ENCODE peak calls at places on chromosome 19, in eight cellular contexts. N is uterus, H is esophagus muscularis mucosa, L is fibroblast of lung, T is brain microvascular endothelial cell, M is IMR-90, P is GM06990, W is testis. V is an unnamed sample.

GRCh38 chr19:56597696-56598095 is 2.6 kb downstream of the ZNF71 start:
- DNase-seq in N (no peak), H (no peak), L (peak; percentile 36), T (peak; percentile 6), M (peak; percentile 27), P (no peak), W (no peak), V (no peak)

GRCh38 chr19:23286477-23286876 is 36.3 kb upstream of the ZNF724 start:
- DNase-seq in N (no peak), H (peak; percentile 17), L (no peak), T (no peak), M (no peak), P (no peak), W (no peak), V (peak; percentile 21)

GRCh38 chr19:34962945-34963530 is 991 bp downstream of the ZNF792 start:
- DNase-seq in N (no peak), H (no peak), L (no peak), T (no peak), M (peak; percentile 5), P (no peak), W (no peak), V (no peak)

GRCh38 chr19:6800991-6801396 is 28.5 kb downstream of the VAV1 start:
- DNase-seq in N (no peak), H (no peak), L (peak; percentile 89), T (peak; percentile 71), M (peak; percentile 38), P (no peak), W (no peak), V (no peak)

GRCh38 chr19:49498475-49498874 is 2.2 kb downstream of the RPS11 start:
- DNase-seq in N (no peak), H (no peak), L (no peak), T (no peak), M (no peak), P (no peak), W (no peak), V (no peak)

GRCh38 chr19:7506385-7507328 is 9.2 kb upstream of the ZNF358 start:
- DNase-seq in N (no peak), H (no peak), L (peak; percentile 75), T (peak; percentile 61), M (peak; percentile 48), P (peak; percentile 76), W (peak; percentile 63), V (peak; percentile 72)

GRCh38 chr19:35977446-35978222 is 17.4 kb upstream of the SDHAF1 start:
- DNase-seq in N (no peak), H (no peak), L (no peak), T (no peak), M (no peak), P (peak; percentile 57), W (no peak), V (peak; percentile 96)

GRCh38 chr19:38004505-38005223 is 97.7 kb downstream of the SIPA1L3 start:
- DNase-seq in N (peak; percentile 89), H (peak; percentile 95), L (peak; percentile 96), T (peak; percentile 98), M (peak; percentile 98), P (peak; percentile 73), W (peak; percentile 81), V (peak; percentile 77)

GRCh38 chr19:50224986-50225747 is 21.7 kb downstream of the MYH14 start:
- DNase-seq in N (no peak), H (no peak), L (no peak), T (no peak), M (no peak), P (no peak), W (no peak), V (no peak)

DNA sequence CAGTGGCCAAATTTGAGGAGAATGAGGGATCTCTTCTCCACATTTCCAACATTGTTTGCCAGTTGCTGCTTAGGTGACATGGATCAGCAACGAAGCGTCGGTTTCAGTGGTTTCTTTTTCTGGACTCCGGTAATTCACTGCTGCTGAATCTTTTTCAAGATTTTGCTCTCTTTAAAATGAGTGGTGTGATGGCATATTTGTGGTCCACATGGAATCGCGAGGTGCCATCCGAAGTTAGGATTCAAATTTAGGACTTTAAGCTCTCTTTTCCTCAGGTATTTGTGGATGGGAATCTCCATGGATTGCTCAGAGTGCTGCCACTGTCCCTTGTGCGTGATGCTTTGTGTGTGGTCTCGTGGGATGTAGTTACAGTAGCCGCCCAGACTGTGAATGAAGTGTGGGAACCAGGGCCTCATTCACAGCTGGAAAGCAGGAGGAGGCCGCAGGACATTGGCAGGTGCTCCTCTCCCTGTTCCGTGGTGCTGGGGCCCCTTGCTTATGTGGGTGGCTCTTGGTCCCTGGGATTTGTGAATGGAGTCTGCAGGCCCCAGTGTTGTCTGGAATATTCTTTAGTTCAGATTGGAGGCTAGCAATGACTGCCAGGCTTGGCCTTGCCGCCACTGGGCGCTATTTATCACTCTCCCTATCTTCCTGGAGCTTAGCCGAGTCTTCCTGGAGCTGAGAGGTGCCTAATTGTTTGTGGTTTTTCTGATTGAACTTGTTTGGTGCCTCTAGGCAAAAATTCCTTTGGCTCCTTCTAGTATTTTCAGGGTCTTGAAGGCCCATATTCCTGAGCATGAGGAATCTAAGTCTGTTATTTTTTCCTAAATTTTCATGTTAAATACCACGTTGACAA is 1.5 kb downstream of the ILF3 start:
- DNase-seq in N (no peak), H (no peak), L (peak; percentile 42), T (peak; percentile 41), M (peak; percentile 44), P (no peak), W (peak; percentile 38), V (peak; percentile 29)
- TF ChIP-seq CTCF in N (no peak), H (no peak), L (no peak), T (peak; percentile 37), M (peak; percentile 17), P (no peak), W (no peak), V (peak; percentile 3)

DNA sequence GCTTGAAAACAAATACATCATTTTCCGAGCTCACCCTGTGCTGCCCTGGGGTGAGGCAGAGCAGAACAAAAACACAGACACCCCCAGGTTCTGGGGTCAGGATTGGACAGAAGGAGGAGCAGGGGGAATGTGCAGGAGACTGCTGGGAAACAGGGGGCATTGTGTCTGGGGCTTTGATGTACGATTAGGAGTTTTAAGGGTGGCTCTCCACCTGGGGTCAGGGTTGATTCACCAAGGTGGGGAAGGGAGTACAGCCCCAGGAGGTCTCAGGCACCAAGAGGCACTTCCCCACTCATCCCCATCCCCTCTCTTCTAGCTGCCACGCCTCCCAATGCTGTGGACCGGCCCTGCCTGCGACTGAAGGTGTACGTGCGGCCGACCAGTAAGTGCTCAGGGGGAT is 12.6 kb downstream of the EFNA2 start:
- DNase-seq in N (no peak), H (no peak), L (no peak), T (no peak), M (no peak), P (no peak), W (no peak), V (no peak)
- H3K27me3 ChIP-seq in N (no peaks in the 10 kb centered on the region), H (peaks cover 38% of the 10 kb centered on the region), L (no peaks in the 10 kb centered on the region), T (peaks cover 12% of the 10 kb centered on the region), M (peaks cover 7% of the 10 kb centered on the region), P (no peaks in the 10 kb centered on the region), W (no peaks in the 10 kb centered on the region), V (no peaks in the 10 kb centered on the region)

GRCh38 chr19:3519126-3519525 is 13.0 kb downstream of the FZR1 start:
- DNase-seq in N (no peak), H (no peak), L (no peak), T (no peak), M (no peak), P (no peak), W (no peak), V (no peak)

GRCh38 chr19:3518669-3519068 is 12.6 kb downstream of the FZR1 start:
- DNase-seq in N (no peak), H (no peak), L (no peak), T (no peak), M (no peak), P (no peak), W (no peak), V (no peak)

GRCh38 chr19:3521104-3521445 is 15.0 kb downstream of the FZR1 start:
- DNase-seq in N (no peak), H (no peak), L (no peak), T (no peak), M (no peak), P (no peak), W (no peak), V (no peak)

GRCh38 chr19:3518231-3518630 is 12.1 kb downstream of the FZR1 start:
- DNase-seq in N (no peak), H (no peak), L (no peak), T (no peak), M (no peak), P (no peak), W (no peak), V (no peak)

GRCh38 chr19:3520166-3521103 is 14.3 kb downstream of the FZR1 start:
- DNase-seq in N (no peak), H (no peak), L (no peak), T (no peak), M (no peak), P (no peak), W (no peak), V (no peak)
- H3K4me3 ChIP-seq in N (no peak overlapping the region), H (no peak overlapping the region), L (no peak overlapping the region), T (no peak overlapping the region), M (no peak overlapping the region), P (no peak overlapping the region), W (no peak overlapping the region), V (no peak overlapping the region)

GRCh38 chr19:3978145-3978544 is 7.1 kb downstream of the EEF2 start:
- DNase-seq in N (no peak), H (no peak), L (no peak), T (no peak), M (no peak), P (no peak), W (no peak), V (no peak)

GRCh38 chr19:3975637-3976087 is 4.8 kb upstream of the DAPK3 start:
- DNase-seq in N (no peak), H (no peak), L (no peak), T (no peak), M (no peak), P (no peak), W (no peak), V (no peak)

GRCh38 chr19:3976495-3977241 is 5.8 kb upstream of the DAPK3 start:
- DNase-seq in N (no peak), H (no peak), L (peak; percentile 31), T (no peak), M (no peak), P (no peak), W (no peak), V (no peak)

GRCh38 chr19:3979289-3979673 is 6.0 kb downstream of the EEF2 start:
- DNase-seq in N (no peak), H (no peak), L (no peak), T (no peak), M (no peak), P (no peak), W (no peak), V (no peak)

DNA sequence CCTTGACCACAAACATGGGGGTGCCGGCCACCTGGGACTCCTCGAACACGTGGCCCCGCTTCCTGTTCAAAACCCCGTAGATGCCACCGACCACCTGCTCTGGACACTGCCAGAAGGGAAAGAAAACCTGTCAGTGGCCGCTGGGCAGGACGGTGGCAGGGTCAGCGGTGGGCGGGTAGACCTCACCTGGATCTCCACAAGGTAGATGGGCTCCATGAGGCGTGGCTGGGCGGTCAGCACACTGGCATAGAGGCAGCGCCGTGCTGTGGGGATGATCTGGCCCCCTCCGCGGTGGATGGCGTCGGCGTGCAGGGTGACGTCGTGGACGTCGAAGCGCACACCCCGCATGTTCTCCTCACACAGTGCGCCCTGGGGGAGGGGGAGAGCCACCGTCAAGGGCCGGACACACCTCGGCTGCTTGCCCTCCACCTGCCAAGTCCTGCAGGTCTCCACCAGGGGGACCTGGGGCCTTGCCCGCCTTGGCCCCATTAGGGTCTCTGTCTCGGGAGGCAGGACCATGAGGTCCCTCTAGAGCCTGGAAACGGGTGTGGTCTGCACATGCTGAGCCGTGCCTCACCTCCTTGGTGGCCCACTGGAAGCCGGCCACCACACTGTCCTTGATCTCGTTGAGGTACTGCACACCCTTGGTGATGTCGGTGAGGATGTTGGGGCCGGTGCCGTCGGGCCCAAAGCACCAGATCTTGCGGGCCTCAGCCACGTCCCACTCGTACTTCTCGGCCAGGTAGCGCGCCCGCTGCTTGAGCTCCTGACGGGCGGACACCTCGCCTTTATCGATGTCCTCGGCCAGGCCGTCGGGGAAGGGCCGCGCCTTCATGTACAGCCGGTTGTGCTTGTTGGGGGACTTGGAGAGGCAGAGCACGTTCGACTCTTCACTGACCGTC is 6.6 kb upstream of the DAPK3 start:
- DNase-seq in N (peak; percentile 15), H (no peak), L (no peak), T (no peak), M (no peak), P (no peak), W (no peak), V (no peak)
- TF ChIP-seq CTCF in N (no peak), H (peak; percentile 3), L (no peak), T (peak; percentile 39), M (no peak), P (peak; percentile 7), W (no peak), V (peak; percentile 25)

V was measured in WERI-Rb-1.